ENCODE peak calls at places on chromosome 7, in eight cellular contexts. E, T, F, I, D, C, Q and Z are unnamed samples.

GRCh38 chr7:135710417-135711138 is 17.4 kb downstream of the SLC13A4 start:
- DNase-seq in E (no peak), T (no peak), F (no peak), I (no peak), D (no peak), C (no peak), Q (no peak), Z (no peak)

GRCh38 chr7:157125376-157126223 is 13.1 kb upstream of the UBE3C start:
- DNase-seq in E (no peak), T (no peak), F (no peak), I (no peak), D (no peak), C (no peak), Q (no peak), Z (no peak)

GRCh38 chr7:158443014-158443687 is 144.5 kb downstream of the PTPRN2 start:
- DNase-seq in E (no peak), T (no peak), F (no peak), I (no peak), D (no peak), C (peak; percentile 20), Q (no peak), Z (no peak)

GRCh38 chr7:134513169-134513752 is 14.1 kb upstream of the AKR1B10 start:
- DNase-seq in E (peak; percentile 28), T (peak; percentile 22), F (no peak), I (peak; percentile 27), D (no peak), C (no peak), Q (peak; percentile 45), Z (peak; percentile 30)

GRCh38 chr7:744854-745430 is 17.9 kb upstream of the PRKAR1B start:
- DNase-seq in E (no peak), T (no peak), F (no peak), I (no peak), D (no peak), C (no peak), Q (no peak), Z (no peak)

GRCh38 chr7:12107841-12108249 is 103.2 kb upstream of the TMEM106B start:
- DNase-seq in E (no peak), T (no peak), F (no peak), I (peak; percentile 9), D (no peak), C (no peak), Q (no peak), Z (no peak)

GRCh38 chr7:92761391-92762098 is 74.8 kb downstream of the CDK6 start:
- DNase-seq in E (no peak), T (no peak), F (no peak), I (no peak), D (no peak), C (no peak), Q (no peak), Z (no peak)

GRCh38 chr7:71290382-71290781 is 158.4 kb downstream of the GALNT17 start:
- DNase-seq in E (no peak), T (no peak), F (no peak), I (no peak), D (no peak), C (no peak), Q (no peak), Z (no peak)

GRCh38 chr7:24290004-24290641 is 6.1 kb downstream of the NPY start:
- DNase-seq in E (no peak), T (peak; percentile 18), F (peak; percentile 2), I (peak; percentile 4), D (no peak), C (no peak), Q (peak; percentile 21), Z (peak; percentile 12)

GRCh38 chr7:24283559-24283899 is 461 bp upstream of the NPY start:
- DNase-seq in E (no peak), T (no peak), F (no peak), I (no peak), D (no peak), C (no peak), Q (no peak), Z (no peak)

GRCh38 chr7:24283900-24284698 is at the start of gene NPY:
- DNase-seq in E (no peak), T (no peak), F (no peak), I (no peak), D (no peak), C (no peak), Q (no peak), Z (no peak)

GRCh38 chr7:24279512-24279911 is 4.5 kb upstream of the NPY start:
- DNase-seq in E (no peak), T (no peak), F (no peak), I (no peak), D (no peak), C (no peak), Q (no peak), Z (no peak)

DNA sequence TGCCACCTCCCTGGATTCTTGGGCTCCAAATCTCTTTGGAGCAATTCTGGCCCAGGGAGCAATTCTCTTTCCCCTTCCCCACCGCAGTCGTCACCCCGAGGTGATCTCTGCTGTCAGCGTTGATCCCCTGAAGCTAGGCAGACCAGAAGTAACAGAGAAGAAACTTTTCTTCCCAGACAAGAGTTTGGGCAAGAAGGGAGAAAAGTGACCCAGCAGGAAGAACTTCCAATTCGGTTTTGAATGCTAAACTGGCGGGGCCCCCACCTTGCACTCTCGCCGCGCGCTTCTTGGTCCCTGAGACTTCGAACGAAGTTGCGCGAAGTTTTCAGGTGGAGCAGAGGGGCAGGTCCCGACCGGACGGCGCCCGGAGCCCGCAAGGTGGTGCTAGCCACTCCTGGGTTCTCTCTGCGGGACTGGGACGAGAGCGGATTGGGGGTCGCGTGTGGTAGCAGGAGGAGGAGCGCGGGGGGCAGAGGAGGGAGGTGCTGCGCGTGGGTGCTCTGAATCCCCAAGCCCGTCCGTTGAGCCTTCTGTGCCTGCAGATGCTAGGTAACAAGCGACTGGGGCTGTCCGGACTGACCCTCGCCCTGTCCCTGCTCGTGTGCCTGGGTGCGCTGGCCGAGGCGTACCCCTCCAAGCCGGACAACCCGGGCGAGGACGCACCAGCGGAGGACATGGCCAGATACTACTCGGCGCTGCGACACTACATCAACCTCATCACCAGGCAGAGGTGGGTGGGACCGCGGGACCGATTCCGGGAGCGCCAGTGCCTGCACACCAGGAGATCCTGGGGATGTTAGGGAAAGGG is 913 bp downstream of the NPY start:
- DNase-seq in E (no peak), T (no peak), F (no peak), I (no peak), D (no peak), C (no peak), Q (no peak), Z (no peak)
- H3K4me3 ChIP-seq in E (peak overlapping the region; percentile 44), T (peak overlapping the region; percentile 23), F (no peak overlapping the region), I (no peak overlapping the region), D (no peak overlapping the region), C (peak overlapping the region; percentile 28), Q (no peak overlapping the region), Z (no peak overlapping the region)

GRCh38 chr7:74503943-74504342 is 50.2 kb downstream of the GTF2IRD1 start:
- DNase-seq in E (no peak), T (no peak), F (no peak), I (no peak), D (no peak), C (no peak), Q (no peak), Z (no peak)

GRCh38 chr7:74503061-74503460 is 49.4 kb downstream of the GTF2IRD1 start:
- DNase-seq in E (no peak), T (no peak), F (no peak), I (no peak), D (no peak), C (no peak), Q (no peak), Z (no peak)

GRCh38 chr7:74505426-74506328 is 52.0 kb downstream of the GTF2IRD1 start:
- DNase-seq in E (no peak), T (no peak), F (no peak), I (no peak), D (no peak), C (no peak), Q (no peak), Z (peak; percentile 21)

GRCh38 chr7:74507538-74508319 is 54.0 kb downstream of the GTF2IRD1 start:
- DNase-seq in E (no peak), T (no peak), F (no peak), I (no peak), D (no peak), C (no peak), Q (no peak), Z (no peak)

GRCh38 chr7:74506329-74506724 is 52.6 kb downstream of the GTF2IRD1 start:
- DNase-seq in E (no peak), T (no peak), F (no peak), I (no peak), D (no peak), C (no peak), Q (no peak), Z (no peak)
- H3K4me3 ChIP-seq in E (no peak overlapping the region), T (no peak overlapping the region), F (no peak overlapping the region), I (no peak overlapping the region), D (no peak overlapping the region), C (no peak overlapping the region), Q (no peak overlapping the region), Z (no peak overlapping the region)

DNA sequence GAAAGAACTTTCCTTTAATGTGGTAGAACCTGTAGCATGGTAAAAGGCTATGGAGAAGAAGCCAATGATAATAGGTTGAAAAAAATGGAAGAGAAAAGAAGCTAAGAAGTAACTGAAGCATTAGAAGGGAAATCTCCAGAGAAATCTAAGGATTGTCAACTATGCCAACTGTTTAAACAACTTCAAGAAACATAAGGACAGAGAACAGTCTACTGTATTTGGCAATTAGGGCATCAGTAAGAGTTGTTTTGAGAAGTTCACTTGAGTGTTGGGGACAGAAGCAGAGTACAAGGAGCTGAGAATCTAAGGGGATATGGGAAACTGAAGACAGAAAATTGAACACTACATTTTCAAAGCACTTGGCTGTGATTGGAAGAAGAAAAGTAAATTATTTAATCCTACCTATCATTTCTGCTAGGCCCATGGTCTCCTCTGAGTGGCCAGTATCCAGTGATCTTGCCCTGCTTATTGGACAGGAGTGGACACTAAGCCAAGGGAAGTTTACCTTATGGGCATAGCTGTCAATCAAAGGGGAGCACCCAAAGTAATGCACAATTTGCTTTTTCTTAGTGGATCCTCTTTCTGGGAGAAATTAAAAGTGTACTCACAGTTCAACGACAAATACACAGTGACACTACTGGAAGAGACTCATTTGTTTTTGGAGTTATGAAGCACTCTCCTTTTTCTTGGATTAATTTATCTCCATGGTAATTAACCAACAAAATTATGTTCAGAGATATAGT is 56.5 kb upstream of the CCDC71L start:
- DNase-seq in E (no peak), T (no peak), F (no peak), I (no peak), D (peak; percentile 37), C (no peak), Q (no peak), Z (no peak)
- H3K4me3 ChIP-seq in E (no peak overlapping the region), T (no peak overlapping the region), F (no peak overlapping the region), I (no peak overlapping the region), D (no peak overlapping the region), C (no peak overlapping the region), Q (no peak overlapping the region), Z (no peak overlapping the region)

GRCh38 chr7:38628630-38629385 is 2.4 kb downstream of the AMPH start:
- DNase-seq in E (no peak), T (no peak), F (peak; percentile 5), I (no peak), D (peak; percentile 52), C (no peak), Q (no peak), Z (no peak)

GRCh38 chr7:38632411-38632810 is 1.2 kb upstream of the AMPH start:
- DNase-seq in E (no peak), T (no peak), F (no peak), I (no peak), D (no peak), C (no peak), Q (no peak), Z (no peak)

GRCh38 chr7:38625866-38626265 is 5.3 kb downstream of the AMPH start:
- DNase-seq in E (no peak), T (no peak), F (no peak), I (no peak), D (no peak), C (no peak), Q (no peak), Z (no peak)

GRCh38 chr7:38629621-38630020 is 1.6 kb downstream of the AMPH start:
- DNase-seq in E (no peak), T (no peak), F (no peak), I (no peak), D (no peak), C (no peak), Q (no peak), Z (no peak)

DNA sequence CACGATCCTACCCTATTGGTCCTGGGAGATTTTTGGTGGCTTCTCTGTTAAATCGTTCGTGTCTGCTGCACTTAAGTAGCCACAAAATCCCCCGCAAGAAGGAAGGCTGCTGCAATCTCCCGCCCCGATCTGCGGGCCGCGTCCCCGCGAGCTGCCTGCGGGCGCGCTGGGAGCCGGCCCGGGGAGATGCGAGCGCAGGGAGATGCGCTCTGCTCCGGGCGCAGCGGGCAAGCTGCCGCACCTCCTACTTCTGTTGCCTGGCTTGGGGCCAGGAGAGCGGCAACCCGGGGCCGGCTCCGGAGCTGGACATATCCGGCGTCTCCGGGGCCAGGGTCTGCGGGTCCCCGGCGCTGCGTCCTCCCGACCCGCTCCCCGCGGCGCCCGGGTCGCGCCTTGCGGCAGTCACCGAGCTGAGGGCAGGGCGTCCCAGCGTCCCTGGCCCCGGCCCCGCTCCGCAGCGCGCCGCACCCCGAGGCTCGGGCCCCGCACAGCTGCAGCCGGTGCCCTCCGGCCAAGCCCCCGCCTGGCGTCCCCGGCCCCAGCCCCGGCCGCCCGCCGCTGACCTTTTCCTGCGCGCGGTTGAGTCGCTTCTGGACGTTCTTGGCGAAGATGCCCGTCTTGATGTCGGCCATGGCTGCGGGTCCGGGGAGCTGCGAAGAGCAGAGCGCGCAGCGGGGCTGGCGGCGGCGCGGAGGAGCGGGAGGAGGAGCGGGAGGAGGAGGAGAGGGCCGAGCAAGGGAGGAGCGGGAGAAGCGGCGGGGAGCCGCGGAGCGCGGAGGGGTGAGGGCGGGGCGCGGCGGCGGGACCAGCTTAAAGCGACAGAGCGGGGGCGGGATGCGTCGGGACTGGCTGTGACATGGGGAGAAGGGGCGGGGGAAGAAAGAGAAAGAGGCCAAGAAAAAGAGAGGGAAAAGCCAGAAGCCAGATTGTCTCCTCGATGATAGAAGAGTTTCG is at the start of gene AMPH:
- DNase-seq in E (peak; percentile 76), T (no peak), F (no peak), I (peak; percentile 7), D (no peak), C (peak; percentile 48), Q (peak; percentile 32), Z (peak; percentile 9)
- H3K4me3 ChIP-seq in E (peak within 1 kb of the TSS; percentile 60), T (no peak within 1 kb of the TSS), F (peak within 1 kb of the TSS; percentile 55), I (peak within 1 kb of the TSS; percentile 48), D (peak within 1 kb of the TSS; percentile 63), C (peak within 1 kb of the TSS; percentile 52), Q (peak within 1 kb of the TSS; percentile 24), Z (peak within 1 kb of the TSS; percentile 54)